ENCODE peak calls at places on chromosomes 16 and 17, in seven cellular contexts. T, J, H, S, R, G and N are unnamed samples. For H3K36me3, the result is how much of the 10 kb centered on the place peaks cover.

GRCh38 chr17:63647936-63648335 is 25.7 kb downstream of the MAP3K3 start:
- DNase-seq in T (no peak), H (peak), S (no peak), J (no peak), R (no peak), G (no peak), N (no peak)

GRCh38 chr16:59463776-59464175 is 729.7 kb upstream of the GOT2 start:
- DNase-seq in R (no peak), T (no peak), S (no peak), G (no peak), J (no peak), H (no peak), N (no peak)

GRCh38 chr17:38871247-38871991 is 1.6 kb downstream of the LASP1 start:
- DNase-seq in T (peak), H (peak), S (peak), R (no peak), J (peak), G (peak), N (no peak)

GRCh38 chr16:24255446-24256352 is at the start of gene CACNG3:
- DNase-seq in G (peak), R (no peak), H (peak), S (peak), J (no peak), T (peak), N (no peak)

GRCh38 chr16:28879841-28880588 is 1.7 kb downstream of the ATP2A1 start:
- DNase-seq in S (peak), G (peak), T (peak), H (peak), J (peak), R (peak), N (peak)

GRCh38 chr16:57000271-57001025 is 11.1 kb downstream of the NLRC5 start:
- DNase-seq in R (peak), H (no peak), S (no peak), T (peak), J (no peak), G (peak), N (peak)

GRCh38 chr17:15284537-15284936 is 19.4 kb upstream of the PMP22 start:
- DNase-seq in S (no peak), J (no peak), G (no peak), T (no peak), H (no peak), R (no peak), N (no peak)

GRCh38 chr16:10979717-10980601 is 35.6 kb downstream of the CLEC16A start:
- DNase-seq in T (no peak), J (peak), R (no peak), G (no peak), S (no peak), H (peak), N (peak)

GRCh38 chr16:1781758-1782407 is 488 bp downstream of the SPSB3 start:
- DNase-seq in H (peak), S (no peak), G (peak), R (no peak), T (peak), J (peak), N (no peak)

GRCh38 chr16:26911436-26911835 is 155.3 kb upstream of the C16orf82 start:
- DNase-seq in S (no peak), J (no peak), T (no peak), R (no peak), H (no peak), G (no peak), N (no peak)

GRCh38 chr16:2811703-2812471 is 5.2 kb upstream of the PRSS21 start:
- DNase-seq in S (peak), J (no peak), T (no peak), G (no peak), R (no peak), H (no peak), N (no peak)

GRCh38 chr17:1709971-1710806 is at the start of gene TLCD2:
- DNase-seq in J (peak), T (no peak), S (peak), G (peak), H (peak), R (no peak), N (no peak)

GRCh38 chr17:48737330-48738043 is 8.9 kb upstream of the HOXB13 start:
- DNase-seq in H (no peak), S (peak), G (no peak), T (no peak), J (no peak), R (no peak), N (no peak)

GRCh38 chr17:37701424-37702020 is 43.3 kb downstream of the HNF1B start:
- DNase-seq in T (peak), H (peak), S (peak), G (no peak), J (no peak), R (no peak), N (no peak)

GRCh38 chr17:1783271-1783670 is 21.4 kb downstream of the SERPINF1 start:
- DNase-seq in T (no peak), H (no peak), G (peak), R (no peak), J (peak), S (peak), N (no peak)

GRCh38 chr17:6910987-6911603 is 79.6 kb upstream of the TEKT1 start:
- DNase-seq in G (no peak), S (no peak), T (no peak), R (no peak), H (peak), J (no peak), N (no peak)

GRCh38 chr16:19636436-19637267 is 81.1 kb downstream of the VPS35L start:
- DNase-seq in T (no peak), G (no peak), H (no peak), R (no peak), J (no peak), S (no peak), N (no peak)

GRCh38 chr17:1180958-1181768 is 1.4 kb upstream of the ABR start:
- DNase-seq in R (no peak), S (no peak), H (peak), T (no peak), J (no peak), G (no peak), N (no peak)

GRCh38 chr17:72560303-72561247 is 439.8 kb downstream of the SOX9 start:
- DNase-seq in G (no peak), J (no peak), S (peak), T (peak), H (peak), R (no peak), N (no peak)

GRCh38 chr16:66996324-66996982 is 8.1 kb downstream of the CES4A start:
- DNase-seq in T (no peak), S (peak), G (peak), H (no peak), R (peak), J (no peak), N (peak)

GRCh38 chr16:49495151-49495566 is 121.6 kb downstream of the C16orf78 start:
- DNase-seq in J (no peak), S (peak), H (no peak), R (no peak), T (no peak), G (no peak), N (no peak)

GRCh38 chr16:29023279-29024278 is 38.7 kb downstream of the LAT start:
- DNase-seq in R (no peak), S (peak), H (no peak), T (peak), J (no peak), G (no peak), N (no peak)

GRCh38 chr16:79608976-79609375 is 8.4 kb upstream of the MAF start:
- DNase-seq in S (no peak), G (no peak), R (no peak), T (no peak), J (no peak), H (no peak), N (no peak)

GRCh38 chr17:77325537-77325825 is 184.7 kb downstream of the SEC14L1 start:
- DNase-seq in J (no peak), T (no peak), R (no peak), S (no peak), G (no peak), H (no peak), N (no peak)

DNA sequence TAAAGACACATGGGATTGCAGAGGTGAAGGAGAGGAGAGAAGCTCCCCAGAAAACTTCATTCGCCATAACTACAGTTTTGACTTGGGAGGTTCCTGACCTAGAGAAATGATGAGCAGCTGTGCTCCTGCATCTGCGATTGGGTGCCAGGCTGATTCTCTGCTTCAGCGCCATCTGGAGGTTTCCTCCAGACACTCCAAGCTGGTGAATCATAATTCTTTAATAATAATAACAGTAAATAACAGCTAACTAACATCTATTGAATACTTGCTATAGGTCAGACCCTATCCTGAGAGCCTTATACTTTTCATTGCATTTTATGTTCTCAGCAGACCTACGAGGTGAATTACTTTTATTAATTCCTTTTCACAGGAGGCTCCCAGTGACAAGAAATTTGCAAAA is 575.8 kb downstream of the TOX3 start:
- DNase-seq in R (no peak), S (no peak), J (no peak), H (peak), T (no peak), G (no peak), N (no peak)
- TF ChIP-seq CTCF in R (peak), S (peak), J (no peak), H (peak), T (no peak), G (peak), N (peak)

GRCh38 chr17:73783382-73783766 is 139.1 kb upstream of the SDK2 start:
- DNase-seq in H (no peak), S (no peak), T (no peak), J (no peak), G (no peak), R (no peak), N (no peak)
- H3K4me3 ChIP-seq in H (no peak), S (no peak), T (no peak), J (no peak), G (no peak), R (no peak), N (no peak)

GRCh38 chr16:85636234-85636812 is 23.2 kb downstream of the GSE1 start:
- DNase-seq in J (no peak), S (no peak), R (no peak), G (peak), T (no peak), H (no peak), N (no peak)
- H3K36me3 ChIP-seq in J (under half), S (under half), R (under half), G (under half), T (under half), H (under half), N (under half)

DNA sequence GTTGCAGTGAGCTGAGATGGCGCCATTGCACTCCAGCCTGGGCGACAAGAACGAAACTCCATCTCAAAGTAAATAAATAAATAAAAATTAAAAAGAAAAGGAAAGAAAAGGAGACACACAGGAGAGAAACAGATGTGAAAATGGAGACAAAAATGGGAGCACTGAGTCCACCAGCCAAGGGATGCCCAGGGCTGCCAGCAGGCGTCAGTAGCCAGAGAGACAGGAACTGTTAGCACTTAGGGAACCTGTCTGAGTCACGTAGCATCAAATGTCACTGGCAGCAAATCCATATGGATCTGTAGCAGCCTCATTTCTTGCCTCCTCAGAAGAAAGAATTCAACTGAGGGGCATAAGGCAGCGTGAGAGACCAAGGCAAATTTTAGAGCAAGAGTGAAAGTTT is 79.7 kb downstream of the CYLD start:
- DNase-seq in S (no peak), H (peak), T (no peak), J (no peak), G (no peak), R (no peak), N (no peak)
- TF ChIP-seq CTCF in S (no peak), H (peak), T (no peak), J (no peak), G (no peak), R (no peak), N (peak)

GRCh38 chr17:58329035-58329807 is 626 bp upstream of the TSPOAP1 start:
- DNase-seq in H (peak), J (no peak), G (peak), T (peak), S (peak), R (no peak), N (no peak)

GRCh38 chr17:58331815-58332719 is 3.5 kb upstream of the TSPOAP1 start:
- DNase-seq in R (no peak), T (peak), S (peak), H (no peak), G (peak), J (no peak), N (no peak)

GRCh38 chr17:58330997-58331814 is 2.6 kb upstream of the TSPOAP1 start:
- DNase-seq in G (no peak), J (no peak), R (no peak), T (peak), H (peak), S (peak), N (no peak)

GRCh38 chr17:58329808-58330543 is 1.4 kb upstream of the TSPOAP1 start:
- DNase-seq in J (no peak), G (no peak), H (no peak), T (no peak), R (no peak), S (no peak), N (no peak)

DNA sequence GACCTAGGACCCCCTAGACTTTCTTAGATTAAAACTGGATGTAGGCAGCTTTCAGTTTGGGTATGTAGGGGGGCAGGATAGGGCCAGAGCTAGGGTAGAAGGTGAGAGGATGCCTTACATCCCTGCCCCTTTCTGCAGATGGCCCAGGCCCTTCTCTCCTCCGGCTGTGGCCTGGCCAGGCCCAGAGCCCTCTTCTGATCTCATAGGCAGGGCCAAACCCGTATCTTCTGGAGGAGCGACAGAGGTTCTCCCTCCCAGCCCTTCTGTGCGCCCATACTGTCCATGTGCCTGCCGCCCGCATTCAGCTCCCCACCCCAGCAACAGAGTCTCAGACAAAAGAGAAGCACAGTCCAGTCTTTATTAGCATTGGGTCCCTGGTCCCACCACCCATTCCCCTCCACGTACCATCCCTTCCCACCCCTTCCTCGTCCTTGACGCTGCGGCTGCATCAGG is 2.0 kb upstream of the TSPOAP1 start:
- DNase-seq in R (no peak), H (no peak), S (no peak), T (no peak), G (no peak), J (no peak), N (no peak)
- H3K4me3 ChIP-seq in R (no peak), H (peak), S (peak), T (peak), G (peak), J (no peak), N (no peak)

DNA sequence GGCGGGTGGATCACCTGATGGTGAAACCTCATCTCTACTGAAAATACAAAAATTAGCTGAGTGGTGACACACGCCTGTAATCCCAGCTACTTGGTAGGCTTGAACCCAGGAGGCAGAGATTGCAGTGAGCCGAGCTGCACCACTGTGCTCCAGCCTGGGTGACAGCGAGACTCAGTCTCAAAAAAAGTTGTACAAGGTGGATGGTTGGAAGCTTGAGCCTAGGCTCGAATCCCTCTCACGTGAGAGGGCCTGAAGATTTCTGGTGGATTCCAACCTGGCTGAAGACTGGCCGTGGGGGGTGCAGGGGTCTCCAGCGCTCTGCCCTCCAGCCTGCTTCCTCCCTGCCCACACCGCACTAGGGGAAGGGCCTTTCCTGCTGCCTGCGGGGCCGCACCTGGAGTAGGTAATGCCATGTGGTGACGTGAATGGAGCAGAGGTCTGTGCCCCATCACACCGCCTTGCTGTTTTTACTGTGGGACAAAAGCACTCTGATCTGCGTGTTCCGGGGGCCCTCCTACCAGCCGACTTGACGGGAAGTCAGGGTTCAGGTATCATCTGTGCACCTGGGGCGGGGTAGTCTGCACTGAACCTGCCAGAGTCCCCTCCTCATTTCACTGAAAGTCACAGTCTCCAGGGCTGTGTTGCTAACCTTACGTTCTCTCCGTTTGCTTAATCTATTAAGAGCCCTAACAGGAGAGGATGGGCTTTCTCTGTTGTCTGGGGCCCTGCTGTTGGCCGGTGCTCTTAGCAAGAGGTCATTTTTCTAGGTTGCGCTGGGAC is 4.2 kb downstream of the RPL13 start:
- DNase-seq in R (no peak), S (no peak), T (no peak), H (peak), J (peak), G (no peak), N (no peak)
- H3K36me3 ChIP-seq in R (under half), S (under half), T (under half), H (under half), J (under half), G (under half), N (under half)

DNA sequence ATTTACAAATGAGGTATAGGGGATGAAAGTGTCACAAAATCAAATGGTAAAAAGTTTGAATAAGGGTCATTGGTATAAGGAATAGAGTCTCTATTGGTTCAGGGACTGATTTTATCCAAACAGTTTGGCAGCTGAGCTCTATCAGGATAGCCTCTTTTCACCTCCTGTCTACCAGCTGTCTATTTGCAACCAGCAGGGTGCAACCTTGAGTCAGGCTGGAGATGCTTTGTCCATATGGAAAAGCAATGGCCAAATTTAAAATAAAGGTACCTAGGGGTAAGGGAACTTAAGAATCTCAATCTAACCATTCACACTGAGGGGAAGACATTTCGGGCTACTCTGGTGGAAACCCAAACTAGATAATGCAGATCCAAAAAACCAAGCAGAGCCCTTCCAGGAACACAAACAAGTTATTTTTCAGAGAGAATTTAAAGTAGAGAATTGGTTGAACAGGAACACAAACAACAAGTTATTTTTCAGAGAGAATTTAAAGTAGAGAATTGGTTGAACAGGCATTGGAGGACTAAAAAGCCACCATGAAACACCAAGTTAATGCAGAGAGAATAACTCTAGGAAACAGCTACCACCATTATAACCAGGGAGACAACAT is 12.6 kb upstream of the CA10 start:
- DNase-seq in S (no peak), J (no peak), T (no peak), H (peak), G (peak), R (no peak), N (no peak)
- TF ChIP-seq CTCF in S (peak), J (no peak), T (no peak), H (peak), G (peak), R (peak), N (peak)

GRCh38 chr17:75181110-75181509 is 1.6 kb downstream of the SUMO2 start:
- DNase-seq in S (no peak), R (no peak), T (no peak), G (no peak), J (no peak), H (no peak), N (no peak)
- H3K4me3 ChIP-seq in S (peak), R (peak), T (peak), G (peak), J (peak), H (peak), N (peak)

GRCh38 chr16:64542152-64542551 is 579.7 kb downstream of the CDH11 start:
- DNase-seq in G (no peak), H (no peak), R (no peak), T (no peak), J (no peak), S (no peak), N (no peak)
- H3K36me3 ChIP-seq in G (under half), H (under half), R (under half), T (under half), J (under half), S (under half), N (under half)

DNA sequence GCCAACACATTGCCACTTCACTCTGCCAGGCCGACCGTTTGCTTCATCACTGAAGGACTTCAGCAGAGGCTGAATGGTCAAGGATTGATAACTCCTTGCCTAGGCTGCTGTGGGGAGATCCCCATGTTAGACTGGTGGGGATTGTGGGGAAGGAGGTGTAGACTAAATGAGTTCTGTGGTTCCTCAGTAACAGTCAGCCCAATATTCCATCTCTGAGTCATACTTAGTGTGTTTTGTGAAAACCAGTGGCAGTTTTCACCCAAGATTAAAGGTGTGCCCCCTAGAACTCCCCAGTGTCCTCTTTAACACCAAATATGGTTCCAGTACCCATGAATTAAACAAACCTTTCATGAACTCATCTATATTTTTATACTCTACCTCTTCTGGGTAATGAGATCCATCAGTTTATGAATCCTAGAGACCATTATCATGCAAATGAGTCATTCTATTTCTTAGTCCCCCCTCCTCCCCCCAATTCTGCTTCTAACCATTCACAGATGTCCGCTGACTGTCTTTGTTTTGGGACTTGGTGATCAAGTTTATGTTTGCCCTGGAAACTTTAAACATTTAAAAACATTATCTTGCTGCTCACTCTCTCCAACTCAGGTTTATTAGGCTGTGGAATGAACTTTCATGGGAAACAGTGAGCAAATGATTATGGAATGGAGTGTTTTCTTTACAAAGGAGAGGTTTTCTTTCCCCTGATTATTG is 66.8 kb upstream of the GAS7 start:
- DNase-seq in J (no peak), R (no peak), H (no peak), T (no peak), S (no peak), G (no peak), N (peak)
- TF ChIP-seq CTCF in J (no peak), R (no peak), H (no peak), T (no peak), S (no peak), G (no peak), N (no peak)